ENCODE peak calls at places on chromosomes 5 and 9, in five cellular contexts. One of them, this sample, is unnamed. For H3K4me1, the result is how much of the 10 kb centered on the place peaks cover.

GRCh38 chr5:140881889-140882590 is at the start of gene PCDHA13:
- DNase-seq in breast epithelium: no peak
- DNase-seq in Karpas-422: no peak
- DNase-seq in pancreas: no peak
- DNase-seq in CD4-positive, alpha-beta memory T cell: no peak
- DNase-seq in this sample: no peak

GRCh38 chr5:143696920-143697319 is 115.0 kb upstream of the HMHB1 start:
- DNase-seq in breast epithelium: no peak
- DNase-seq in Karpas-422: no peak
- DNase-seq in pancreas: no peak
- DNase-seq in CD4-positive, alpha-beta memory T cell: no peak
- DNase-seq in this sample: no peak

GRCh38 chr5:175698401-175699115 is 40.7 kb downstream of the HRH2 start:
- DNase-seq in breast epithelium: no peak
- DNase-seq in Karpas-422: no peak
- DNase-seq in pancreas: peak
- DNase-seq in CD4-positive, alpha-beta memory T cell: no peak
- DNase-seq in this sample: no peak

GRCh38 chr5:108748354-108749129 is 845 bp downstream of the FER start:
- DNase-seq in breast epithelium: peak
- DNase-seq in Karpas-422: peak
- DNase-seq in pancreas: peak
- DNase-seq in CD4-positive, alpha-beta memory T cell: peak
- DNase-seq in this sample: peak

GRCh38 chr9:15513335-15513734 is 2.6 kb upstream of the PSIP1 start:
- DNase-seq in breast epithelium: no peak
- DNase-seq in Karpas-422: peak
- DNase-seq in pancreas: no peak
- DNase-seq in CD4-positive, alpha-beta memory T cell: no peak
- DNase-seq in this sample: no peak

GRCh38 chr9:124110307-124110915 is 98.8 kb downstream of the LHX2 start:
- DNase-seq in breast epithelium: no peak
- DNase-seq in Karpas-422: peak
- DNase-seq in pancreas: peak
- DNase-seq in CD4-positive, alpha-beta memory T cell: peak
- DNase-seq in this sample: peak

GRCh38 chr5:126354012-126354856 is 69.0 kb upstream of the GRAMD2B start:
- DNase-seq in breast epithelium: no peak
- DNase-seq in Karpas-422: peak
- DNase-seq in pancreas: no peak
- DNase-seq in CD4-positive, alpha-beta memory T cell: peak
- DNase-seq in this sample: peak

GRCh38 chr5:151195622-151196021 is 28.3 kb downstream of the CCDC69 start:
- DNase-seq in breast epithelium: no peak
- DNase-seq in Karpas-422: peak
- DNase-seq in pancreas: no peak
- DNase-seq in CD4-positive, alpha-beta memory T cell: no peak
- DNase-seq in this sample: no peak

GRCh38 chr5:151180291-151180690 is 22.7 kb upstream of the ANXA6 start:
- DNase-seq in breast epithelium: no peak
- DNase-seq in Karpas-422: no peak
- DNase-seq in pancreas: no peak
- DNase-seq in CD4-positive, alpha-beta memory T cell: no peak
- DNase-seq in this sample: no peak

GRCh38 chr5:25713259-25713658 is 1068.5 kb upstream of the CDH10 start:
- DNase-seq in breast epithelium: no peak
- DNase-seq in Karpas-422: peak
- DNase-seq in pancreas: no peak
- DNase-seq in CD4-positive, alpha-beta memory T cell: no peak
- DNase-seq in this sample: no peak

GRCh38 chr5:139297439-139298133 is 4.0 kb downstream of the MATR3 start:
- DNase-seq in breast epithelium: no peak
- DNase-seq in Karpas-422: no peak
- DNase-seq in pancreas: no peak
- DNase-seq in CD4-positive, alpha-beta memory T cell: no peak
- DNase-seq in this sample: peak

GRCh38 chr9:15735083-15735974 is 182.5 kb downstream of the CCDC171 start:
- DNase-seq in breast epithelium: no peak
- DNase-seq in Karpas-422: no peak
- DNase-seq in pancreas: no peak
- DNase-seq in CD4-positive, alpha-beta memory T cell: no peak
- DNase-seq in this sample: no peak

GRCh38 chr5:13632676-13633075 is 311.8 kb downstream of the DNAH5 start:
- DNase-seq in breast epithelium: no peak
- DNase-seq in Karpas-422: no peak
- DNase-seq in pancreas: no peak
- DNase-seq in CD4-positive, alpha-beta memory T cell: no peak
- DNase-seq in this sample: no peak

GRCh38 chr5:119435436-119436132 is 16.7 kb upstream of the HSD17B4 start:
- DNase-seq in breast epithelium: peak
- DNase-seq in Karpas-422: peak
- DNase-seq in pancreas: peak
- DNase-seq in CD4-positive, alpha-beta memory T cell: peak
- DNase-seq in this sample: peak

GRCh38 chr9:85536076-85536475 is 205.7 kb downstream of the AGTPBP1 start:
- DNase-seq in breast epithelium: peak
- DNase-seq in Karpas-422: no peak
- DNase-seq in pancreas: no peak
- DNase-seq in CD4-positive, alpha-beta memory T cell: no peak
- DNase-seq in this sample: no peak

GRCh38 chr5:170221319-170221718 is 11.5 kb upstream of the C5orf58 start:
- DNase-seq in breast epithelium: peak
- DNase-seq in Karpas-422: peak
- DNase-seq in pancreas: no peak
- DNase-seq in CD4-positive, alpha-beta memory T cell: no peak
- DNase-seq in this sample: no peak

GRCh38 chr5:35339616-35340100 is 109.4 kb upstream of the PRLR start:
- DNase-seq in breast epithelium: no peak
- DNase-seq in Karpas-422: no peak
- DNase-seq in pancreas: no peak
- DNase-seq in CD4-positive, alpha-beta memory T cell: no peak
- DNase-seq in this sample: no peak

GRCh38 chr9:116342071-116342470 is 188.5 kb downstream of the PAPPA start:
- DNase-seq in breast epithelium: no peak
- DNase-seq in Karpas-422: no peak
- DNase-seq in pancreas: no peak
- DNase-seq in CD4-positive, alpha-beta memory T cell: no peak
- DNase-seq in this sample: no peak

DNA sequence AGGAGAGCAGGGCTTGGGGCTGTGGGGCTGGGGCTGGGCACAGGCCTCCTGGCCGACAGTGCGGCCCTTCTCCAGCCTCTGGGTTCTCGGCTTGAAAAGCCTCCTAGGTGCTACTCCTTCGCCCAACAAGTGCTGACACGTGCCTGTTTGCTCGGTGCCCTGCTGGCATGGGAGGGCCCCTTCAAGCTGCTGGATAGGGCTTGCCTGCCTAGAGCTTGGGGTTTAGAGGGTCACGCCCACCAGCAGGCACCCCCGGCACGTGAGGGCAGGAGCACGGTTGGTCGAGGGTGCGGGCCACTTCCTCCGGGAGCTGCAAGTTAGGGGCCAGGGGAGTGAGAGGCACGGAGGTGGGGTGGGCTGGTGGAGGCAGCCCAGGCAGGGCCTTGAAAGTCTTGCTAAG is 106.2 kb downstream of the RXRA start:
- DNase-seq in breast epithelium: no peak
- DNase-seq in Karpas-422: no peak
- DNase-seq in pancreas: no peak
- DNase-seq in CD4-positive, alpha-beta memory T cell: no peak
- DNase-seq in this sample: no peak
- H3K4me1 ChIP-seq in breast epithelium: half or more
- H3K4me1 ChIP-seq in Karpas-422: under half
- H3K4me1 ChIP-seq in pancreas: under half
- H3K4me1 ChIP-seq in CD4-positive, alpha-beta memory T cell: under half
- H3K4me1 ChIP-seq in this sample: under half

DNA sequence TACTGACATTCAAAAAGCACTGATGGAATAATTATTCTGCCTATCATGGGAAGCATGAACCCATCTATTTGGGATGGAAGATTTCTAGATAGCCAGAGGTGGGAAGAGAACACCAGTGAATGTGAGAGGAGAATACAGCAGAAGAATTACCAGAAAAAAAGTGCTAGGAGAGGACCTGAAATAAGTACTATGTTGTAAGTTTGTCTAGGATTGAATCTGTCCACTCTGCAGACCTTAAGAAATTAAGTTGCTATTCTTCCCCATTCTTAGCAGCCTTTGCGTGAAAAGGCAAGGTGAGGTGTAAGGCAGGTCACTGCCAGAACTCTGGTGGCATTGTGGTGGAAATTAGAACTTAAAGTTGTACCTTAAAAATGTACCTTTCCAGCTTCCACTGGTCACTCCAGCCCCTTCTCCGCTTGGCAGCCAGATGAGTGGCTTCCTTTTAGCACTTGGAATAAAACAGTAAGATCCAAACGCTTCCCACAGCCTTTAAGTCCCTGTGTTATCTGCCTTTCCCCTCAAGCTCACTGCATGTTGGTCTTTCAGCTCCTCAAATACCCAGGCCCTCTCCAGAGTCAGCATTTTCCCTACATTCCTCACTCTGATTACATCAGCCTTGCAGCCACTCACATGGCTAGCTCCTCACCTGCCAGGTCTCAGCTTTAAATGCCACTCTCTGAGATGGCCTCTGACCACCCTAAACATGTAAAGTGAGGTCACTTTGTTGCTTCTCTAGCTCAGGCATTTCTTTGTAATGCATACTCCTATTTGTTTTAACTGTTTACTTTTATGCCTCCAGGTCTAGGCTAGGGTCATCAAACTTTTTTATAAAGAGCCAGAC is 253.0 kb downstream of the EPB41L4A start:
- DNase-seq in breast epithelium: no peak
- DNase-seq in Karpas-422: no peak
- DNase-seq in pancreas: no peak
- DNase-seq in CD4-positive, alpha-beta memory T cell: no peak
- DNase-seq in this sample: no peak
- H3K27ac ChIP-seq in breast epithelium: no peak
- H3K27ac ChIP-seq in Karpas-422: no peak
- H3K27ac ChIP-seq in pancreas: no peak
- H3K27ac ChIP-seq in CD4-positive, alpha-beta memory T cell: no peak
- H3K27ac ChIP-seq in this sample: no peak

DNA sequence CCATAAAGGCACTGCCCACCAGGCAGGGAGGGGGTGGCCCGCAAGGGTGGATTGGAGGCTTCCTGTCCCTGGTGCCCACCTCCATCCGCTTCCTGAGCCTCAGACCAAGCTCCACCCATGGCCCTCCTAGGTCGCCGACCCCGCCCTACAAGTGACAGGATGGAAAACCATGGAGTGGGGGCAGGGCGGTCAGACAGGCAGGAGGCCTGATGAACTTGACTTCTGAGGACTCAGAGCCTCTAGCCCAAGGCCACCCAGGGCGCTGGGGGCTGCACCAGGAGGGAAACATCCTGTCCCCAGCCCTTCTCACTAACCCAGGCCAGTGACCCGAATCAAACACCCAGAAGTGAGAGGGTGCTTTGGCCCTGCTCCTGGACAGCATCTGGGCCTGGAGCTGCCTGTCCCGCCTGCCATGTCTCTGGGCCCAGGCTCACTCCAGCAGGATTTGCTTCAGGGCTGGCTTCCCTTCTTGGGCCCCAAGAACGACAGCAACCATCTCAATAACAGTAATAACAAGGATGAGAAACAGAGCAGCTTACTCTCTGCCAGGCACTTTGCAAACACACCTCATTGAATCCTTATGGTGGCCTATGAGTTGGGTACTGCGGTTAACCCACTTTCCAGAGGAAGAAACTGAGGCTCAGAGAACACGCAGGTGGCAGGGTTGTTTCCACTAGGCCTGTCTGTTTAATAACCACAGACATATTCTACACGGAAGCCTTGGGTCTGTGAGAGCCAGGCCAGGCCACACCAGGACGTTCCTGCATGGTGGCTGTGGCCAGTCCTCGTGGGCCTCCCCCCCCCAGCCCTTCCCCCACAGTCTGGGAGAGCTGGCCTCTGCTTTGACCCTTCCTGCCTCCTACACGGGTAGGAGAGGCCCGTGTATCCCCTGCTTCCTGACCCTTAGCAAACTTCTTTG is 4.4 kb upstream of the ST6GALNAC6 start:
- DNase-seq in breast epithelium: no peak
- DNase-seq in Karpas-422: peak
- DNase-seq in pancreas: no peak
- DNase-seq in CD4-positive, alpha-beta memory T cell: peak
- DNase-seq in this sample: peak
- H3K4me1 ChIP-seq in breast epithelium: under half
- H3K4me1 ChIP-seq in Karpas-422: half or more
- H3K4me1 ChIP-seq in pancreas: under half
- H3K4me1 ChIP-seq in CD4-positive, alpha-beta memory T cell: half or more
- H3K4me1 ChIP-seq in this sample: under half

DNA sequence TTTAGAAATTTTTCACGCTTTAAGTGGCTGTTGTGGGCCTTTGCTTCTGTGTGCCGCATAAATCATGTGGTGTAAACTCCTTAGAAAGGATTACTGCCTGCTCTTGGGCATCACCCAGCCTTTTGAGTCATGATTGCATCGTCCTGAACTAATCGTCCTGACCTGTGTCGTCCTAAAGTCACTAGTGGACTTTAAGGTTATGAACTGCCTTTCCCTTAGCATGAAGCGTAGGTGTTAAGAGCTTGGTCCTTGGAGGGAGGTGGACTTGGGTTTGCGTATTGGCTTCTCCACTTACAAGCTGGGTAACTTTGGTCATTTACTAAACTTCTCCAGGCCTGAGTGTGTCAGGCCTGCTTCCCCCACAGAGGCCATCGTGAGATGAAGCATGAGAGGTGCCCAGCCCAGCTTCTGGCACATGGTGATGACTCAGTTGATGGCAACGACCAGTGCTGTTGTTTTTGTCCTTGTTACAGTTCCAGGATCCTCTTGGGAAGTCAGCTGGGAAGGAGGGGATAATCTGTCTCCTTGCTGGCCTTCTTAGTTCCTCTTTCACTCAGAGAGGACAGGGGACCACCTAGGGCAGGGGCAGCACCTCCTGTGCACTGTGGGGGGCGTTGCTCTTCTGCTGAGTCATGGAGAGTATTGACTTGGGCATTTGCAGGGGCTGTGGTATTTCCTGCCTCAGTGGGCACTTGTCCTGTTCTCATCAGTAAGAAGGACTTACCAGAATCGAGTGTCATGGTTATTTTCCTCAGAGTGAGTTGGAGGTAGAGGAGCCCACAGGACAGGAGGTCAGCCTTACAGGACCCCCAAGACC is 54.2 kb upstream of the NCS1 start:
- DNase-seq in breast epithelium: no peak
- DNase-seq in Karpas-422: no peak
- DNase-seq in pancreas: no peak
- DNase-seq in CD4-positive, alpha-beta memory T cell: no peak
- DNase-seq in this sample: no peak
- H3K27ac ChIP-seq in breast epithelium: no peak
- H3K27ac ChIP-seq in Karpas-422: no peak
- H3K27ac ChIP-seq in pancreas: no peak
- H3K27ac ChIP-seq in CD4-positive, alpha-beta memory T cell: no peak
- H3K27ac ChIP-seq in this sample: no peak